ENCODE peak calls at places on chromosomes 7 and 10, in nine cellular contexts. I is OCI-LY7, Q is thoracic aorta, T is right atrium auricular region, W is cardiac muscle cell, V is breast epithelium, U is heart left ventricle, N is lower lobe of right lung, C is stomach. F is an unnamed sample. For H3K4me1, the result is how much of the 10 kb centered on the place peaks cover.

GRCh38 chr7:36747969-36748574 is 23.8 kb upstream of the AOAH start:
- DNase-seq in I (no peak), Q (no peak), C (no peak), T (no peak), N (no peak), V (no peak), W (peak), U (no peak), F (no peak)

GRCh38 chr10:89302628-89303027 is 782 bp downstream of the IFIT2 start:
- DNase-seq in U (no peak), C (no peak), T (no peak), N (no peak), I (no peak), Q (no peak), W (no peak), V (no peak), F (no peak)

GRCh38 chr10:110612073-110612472 is 32.1 kb upstream of the RBM20 start:
- DNase-seq in T (no peak), N (no peak), U (no peak), V (no peak), I (peak), Q (no peak), C (no peak), W (no peak), F (no peak)

GRCh38 chr10:104139221-104139620 is 17.2 kb downstream of the SFR1 start:
- DNase-seq in N (no peak), W (no peak), Q (no peak), T (no peak), I (peak), V (no peak), C (no peak), U (no peak), F (no peak)

GRCh38 chr10:128001886-128002285 is 95.0 kb downstream of the PTPRE start:
- DNase-seq in C (no peak), V (no peak), W (no peak), Q (no peak), U (no peak), T (no peak), I (no peak), N (no peak), F (no peak)

GRCh38 chr7:40437936-40438634 is 303.3 kb downstream of the SUGCT start:
- DNase-seq in W (peak), N (no peak), U (no peak), V (no peak), C (no peak), T (no peak), Q (no peak), I (no peak), F (no peak)

GRCh38 chr7:45035371-45035770 is 35.4 kb downstream of the CCM2 start:
- DNase-seq in V (no peak), U (no peak), Q (no peak), T (no peak), I (no peak), N (no peak), C (no peak), W (no peak), F (no peak)

GRCh38 chr10:110648743-110649651 is 4.9 kb downstream of the RBM20 start:
- DNase-seq in T (no peak), C (no peak), I (no peak), V (no peak), U (no peak), Q (no peak), W (no peak), N (no peak), F (no peak)

GRCh38 chr10:76033457-76034196 is 602.2 kb downstream of the LRMDA start:
- DNase-seq in I (no peak), N (no peak), W (no peak), U (no peak), Q (no peak), C (peak), V (peak), T (no peak), F (no peak)

GRCh38 chr7:47046949-47047348 is 535.0 kb downstream of the TNS3 start:
- DNase-seq in Q (no peak), V (peak), T (no peak), I (no peak), C (no peak), N (no peak), U (no peak), W (no peak), F (no peak)

GRCh38 chr7:81926154-81926553 is 156.3 kb upstream of the HGF start:
- DNase-seq in T (no peak), W (no peak), Q (no peak), N (no peak), I (no peak), V (no peak), U (no peak), C (no peak), F (no peak)

GRCh38 chr7:101496017-101496416 is 133.1 kb downstream of the MYL10 start:
- DNase-seq in Q (no peak), T (no peak), N (no peak), V (no peak), W (peak), U (no peak), I (no peak), C (no peak), F (no peak)

GRCh38 chr7:101507327-101507726 is 121.8 kb downstream of the MYL10 start:
- DNase-seq in C (no peak), Q (no peak), U (no peak), T (no peak), V (no peak), W (no peak), N (no peak), I (peak), F (no peak)

GRCh38 chr7:101506531-101506930 is 122.6 kb downstream of the MYL10 start:
- DNase-seq in U (no peak), W (no peak), N (no peak), I (no peak), C (no peak), V (no peak), T (no peak), Q (no peak), F (no peak)

GRCh38 chr7:101502466-101503098 is 126.5 kb downstream of the MYL10 start:
- DNase-seq in V (no peak), W (no peak), N (no peak), Q (no peak), C (no peak), U (no peak), I (no peak), T (no peak), F (no peak)

GRCh38 chr7:101501351-101501750 is 127.7 kb downstream of the MYL10 start:
- DNase-seq in I (no peak), C (no peak), N (no peak), W (no peak), V (no peak), T (no peak), Q (no peak), U (no peak), F (no peak)
- H3K4me1 ChIP-seq in I (under half), C (under half), N (under half), W (under half), V (under half), T (under half), Q (under half), U (under half), F (under half)

GRCh38 chr10:91551856-91552255 is 81.0 kb downstream of the PPP1R3C start:
- DNase-seq in C (peak), I (no peak), W (peak), V (no peak), N (no peak), T (peak), U (peak), Q (no peak), F (peak)
- TF ChIP-seq CTCF in C (peak), I (peak), W (peak), V (no peak), N (peak), T (peak), U (peak), Q (no peak), F (peak)

GRCh38 chr7:55387062-55387965 is 22.2 kb downstream of the LANCL2 start:
- DNase-seq in N (no peak), W (peak), U (no peak), V (no peak), I (peak), C (no peak), T (no peak), Q (no peak), F (no peak)
- H3K4me3 ChIP-seq in N (no peak), W (no peak), U (no peak), V (no peak), I (no peak), C (no peak), T (no peak), Q (no peak), F (no peak)

DNA sequence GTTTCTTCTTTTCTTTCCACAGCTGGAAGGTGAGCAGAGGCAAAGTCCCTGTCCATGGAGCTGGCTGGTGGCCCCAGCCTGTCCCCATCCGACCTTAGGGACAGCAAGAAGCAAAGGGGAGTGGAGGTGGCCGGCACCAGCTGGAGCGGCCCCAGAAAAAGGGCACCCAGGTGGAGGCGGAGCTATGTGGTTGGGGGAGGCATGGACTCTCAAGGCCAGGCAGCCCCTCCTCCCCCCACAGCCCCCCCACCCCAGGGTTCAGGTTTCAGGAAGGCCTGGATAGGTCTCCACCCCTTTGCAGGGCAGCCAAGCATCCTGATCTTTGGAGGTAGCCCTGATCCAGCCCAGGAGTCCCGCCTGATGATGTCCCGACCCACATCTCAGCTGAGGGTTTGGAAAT is at the start of gene SSC4D:
- DNase-seq in C (no peak), T (no peak), Q (no peak), N (no peak), V (no peak), W (no peak), U (no peak), I (no peak), F (no peak)
- H3K4me1 ChIP-seq in C (under half), T (under half), Q (under half), N (under half), V (under half), W (under half), U (under half), I (under half), F (under half)

GRCh38 chr7:23471090-23471859 is 984 bp upstream of the IGF2BP3 start:
- DNase-seq in T (no peak), C (no peak), U (no peak), Q (no peak), I (peak), W (peak), V (no peak), N (no peak), F (no peak)

GRCh38 chr7:23469150-23469960 is 936 bp downstream of the IGF2BP3 start:
- DNase-seq in C (no peak), T (no peak), N (no peak), I (peak), V (no peak), U (no peak), W (peak), Q (no peak), F (no peak)

GRCh38 chr7:23472046-23472445 is 1.8 kb upstream of the IGF2BP3 start:
- DNase-seq in U (no peak), C (no peak), Q (no peak), V (no peak), N (no peak), W (no peak), I (peak), T (no peak), F (no peak)

GRCh38 chr7:23469961-23470250 is 385 bp downstream of the IGF2BP3 start:
- DNase-seq in W (no peak), C (no peak), Q (no peak), I (no peak), U (no peak), N (no peak), T (no peak), V (no peak), F (no peak)

DNA sequence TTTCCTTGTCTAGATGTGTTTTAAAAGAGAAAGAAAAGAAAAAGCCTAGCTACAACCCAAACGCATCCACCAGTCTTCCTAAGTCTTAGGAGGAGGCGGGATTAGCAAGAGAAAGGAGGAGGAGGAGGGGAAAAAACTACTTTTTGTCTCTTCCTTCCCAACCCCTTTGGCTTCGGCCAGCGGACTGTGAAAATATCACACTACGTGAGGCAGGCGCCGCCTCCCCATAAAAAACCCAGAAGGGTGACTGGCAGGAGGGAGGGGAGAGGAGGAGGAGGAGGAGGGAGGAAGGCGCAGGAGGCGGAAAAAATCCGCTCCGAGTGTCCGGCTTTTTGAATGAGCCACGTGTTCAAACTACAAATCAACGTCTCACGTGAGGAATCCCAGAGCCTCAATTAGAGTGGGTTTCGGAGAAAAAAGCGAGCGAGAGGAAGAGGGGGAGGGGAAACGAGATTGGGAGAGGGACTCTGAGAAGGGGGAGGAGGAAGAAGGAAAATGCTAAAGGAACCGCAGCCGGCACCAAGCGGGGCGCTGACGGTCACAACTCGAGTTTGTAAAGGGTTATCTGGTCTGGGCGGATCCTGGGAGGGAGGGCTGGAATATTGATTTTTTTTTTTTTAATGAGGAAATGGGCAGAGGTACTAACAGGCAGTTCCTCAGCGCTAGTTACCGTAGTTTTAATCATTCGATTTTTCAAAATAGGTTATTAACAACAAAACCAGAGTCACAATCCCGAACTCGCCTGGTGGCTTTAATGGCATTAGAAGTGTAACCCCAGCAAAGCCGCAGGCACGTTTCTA is at the start of gene IGF2BP3:
- DNase-seq in T (no peak), W (peak), V (no peak), C (no peak), I (peak), N (no peak), Q (no peak), U (no peak), F (no peak)
- TF ChIP-seq CTCF in T (no peak), W (no peak), V (no peak), C (no peak), I (no peak), N (no peak), Q (no peak), U (no peak), F (no peak)

DNA sequence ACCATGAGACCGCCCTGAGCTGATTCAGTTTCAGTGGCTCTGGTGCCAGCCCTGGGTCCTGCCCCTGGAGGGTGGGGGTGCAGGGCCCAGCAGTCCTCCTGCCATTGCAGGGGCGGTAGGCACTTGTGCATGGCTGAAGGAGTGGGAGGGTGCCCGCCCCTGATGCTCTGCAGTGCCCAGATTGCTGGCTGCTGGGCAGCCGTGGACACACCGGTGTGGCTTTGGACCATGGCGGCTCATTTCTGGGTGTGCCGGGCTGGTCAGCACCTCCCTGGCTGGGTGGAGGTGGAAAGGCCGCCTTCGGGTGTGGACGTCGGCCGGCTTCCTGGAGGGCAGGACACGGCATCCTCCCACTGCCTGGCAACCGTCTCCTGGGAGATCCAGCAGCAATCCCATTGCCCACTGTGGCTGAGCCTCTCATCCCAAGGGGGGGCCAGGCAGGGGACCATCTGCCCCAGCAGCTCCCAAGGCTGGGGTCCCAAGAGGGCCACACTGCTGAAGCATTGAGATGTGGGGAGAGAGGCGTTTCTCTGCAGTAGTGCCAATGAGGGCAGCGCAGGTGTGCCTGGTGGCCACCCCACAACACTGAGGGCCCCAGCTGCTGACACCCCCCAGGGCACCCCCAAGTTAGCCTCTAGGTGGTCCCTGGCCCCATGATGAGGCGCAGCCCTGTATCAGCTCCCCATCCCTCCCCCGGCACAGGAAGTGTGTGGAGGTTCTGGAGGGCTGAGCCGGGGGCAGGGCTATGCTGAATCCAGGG is 12.9 kb downstream of the TTYH3 start:
- DNase-seq in N (no peak), V (no peak), Q (no peak), I (no peak), T (no peak), U (no peak), C (peak), W (no peak), F (no peak)
- H3K4me3 ChIP-seq in N (no peak), V (no peak), Q (no peak), I (peak), T (no peak), U (no peak), C (no peak), W (no peak), F (no peak)

DNA sequence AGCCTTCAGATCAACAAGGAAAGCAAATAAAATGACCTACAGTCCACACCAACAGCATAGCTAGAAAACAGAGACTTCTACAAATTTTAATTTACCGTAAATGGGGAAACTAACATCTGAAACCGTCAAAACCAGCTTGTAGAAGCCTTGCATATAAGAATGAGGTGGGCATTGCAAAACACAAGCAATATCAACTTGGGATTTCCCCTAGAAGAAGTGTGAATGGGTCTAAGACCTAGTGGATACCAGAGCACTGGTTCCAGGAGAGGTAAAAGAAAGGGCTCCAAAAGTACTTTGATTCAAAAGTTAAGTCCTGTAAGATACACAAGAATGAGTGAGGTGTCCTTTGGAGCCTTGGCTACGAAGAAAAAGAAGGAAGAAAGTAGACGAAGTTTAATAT is 18.7 kb downstream of the RTKN2 start:
- DNase-seq in I (no peak), Q (no peak), N (no peak), C (no peak), T (no peak), W (no peak), V (no peak), U (no peak), F (no peak)
- H3K4me1 ChIP-seq in I (under half), Q (under half), N (under half), C (under half), T (under half), W (under half), V (under half), U (under half), F (under half)

GRCh38 chr7:266851-267840 is 22.8 kb upstream of the FOXL3 start:
- DNase-seq in N (peak), V (no peak), W (no peak), C (peak), Q (no peak), T (no peak), U (no peak), I (no peak), F (no peak)
- TF ChIP-seq CTCF in N (peak), V (peak), W (peak), C (peak), Q (peak), T (no peak), U (peak), I (no peak), F (peak)

DNA sequence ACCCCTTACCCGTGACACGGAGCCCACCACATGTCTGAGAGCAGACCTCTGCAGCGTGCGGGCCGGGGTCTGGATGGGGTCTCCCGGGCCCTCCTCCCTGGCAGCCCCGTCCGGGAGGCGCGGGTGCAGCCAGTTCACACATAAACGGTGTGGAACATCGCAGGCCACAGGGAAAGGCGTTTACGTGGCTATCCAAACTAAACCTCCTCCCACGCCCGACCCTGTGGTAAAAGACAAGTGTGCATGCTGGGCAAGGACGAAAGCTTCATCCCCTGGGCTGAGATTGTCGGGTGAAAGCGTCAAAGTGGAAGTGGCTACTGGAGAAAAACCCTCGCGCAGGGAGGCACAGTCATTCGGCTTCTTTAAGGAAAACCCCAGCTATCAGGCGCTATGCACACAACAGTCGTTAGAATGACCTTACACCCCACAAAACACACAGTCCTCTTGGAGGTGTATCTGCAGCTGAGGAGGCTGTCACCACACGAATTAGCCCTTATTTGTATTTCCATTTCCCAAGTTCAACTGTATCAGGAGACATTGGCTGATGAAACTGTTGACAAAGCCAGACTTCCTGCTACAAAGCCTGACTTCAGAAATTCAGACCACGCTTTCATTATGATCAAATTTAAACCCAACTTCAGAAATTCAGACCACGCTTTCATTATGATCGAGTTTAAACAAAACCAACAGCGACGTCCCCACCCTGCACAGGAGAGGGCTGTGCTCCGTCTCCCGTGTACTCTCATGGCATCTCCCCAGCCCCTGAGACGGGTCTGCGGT is 15.3 kb downstream of the GPER1 start:
- DNase-seq in Q (no peak), V (no peak), W (no peak), N (no peak), I (no peak), T (no peak), C (no peak), U (no peak), F (no peak)
- H3K4me3 ChIP-seq in Q (no peak), V (no peak), W (no peak), N (no peak), I (no peak), T (no peak), C (no peak), U (no peak), F (no peak)

F was measured in tibial artery.